ENCODE peak calls at places on chromosomes 6 and 20, in four cellular contexts. C is H1, U is SK-N-SH, G is HCT116. O is an unnamed sample.

GRCh38 chr20:1346322-1346969 is 17.5 kb upstream of the SDCBP2 start:
- DNase-seq in C (no peak), U (no peak), G (no peak), O (no peak)

GRCh38 chr6:42025066-42025789 is 25.1 kb upstream of the TAF8 start:
- DNase-seq in C (no peak), U (no peak), G (no peak), O (no peak)

GRCh38 chr6:142820336-142821016 is 124.5 kb downstream of the HIVEP2 start:
- DNase-seq in C (no peak), U (no peak), G (no peak), O (no peak)

GRCh38 chr6:72382602-72383529 is 239.0 kb upstream of the KCNQ5 start:
- DNase-seq in C (no peak), U (no peak), G (no peak), O (no peak)

GRCh38 chr6:79646006-79646405 is 14.9 kb downstream of the SH3BGRL2 start:
- DNase-seq in C (no peak), U (no peak), G (no peak), O (no peak)

GRCh38 chr6:56661298-56661697 is 18.6 kb upstream of the DST start:
- DNase-seq in C (no peak), U (no peak), G (no peak), O (no peak)

GRCh38 chr6:5529733-5530132 is 268.4 kb downstream of the FARS2 start:
- DNase-seq in C (no peak), U (no peak), G (no peak), O (no peak)

GRCh38 chr6:28446818-28447511 is 3.7 kb upstream of the ZSCAN23 start:
- DNase-seq in C (no peak), U (peak; percentile 60), G (no peak), O (no peak)

GRCh38 chr6:128518531-128519131 is 1.8 kb downstream of the PTPRK start:
- DNase-seq in C (no peak), U (no peak), G (no peak), O (no peak)

GRCh38 chr6:41939091-41939847 is 2.3 kb downstream of the CCND3 start:
- DNase-seq in C (no peak), U (no peak), G (no peak), O (no peak)

GRCh38 chr6:76817429-76817828 is 645.9 kb downstream of the HTR1B start:
- DNase-seq in C (no peak), U (no peak), G (no peak), O (no peak)

GRCh38 chr6:124234806-124235205 is 431.1 kb downstream of the NKAIN2 start:
- DNase-seq in C (no peak), U (no peak), G (no peak), O (no peak)

GRCh38 chr6:44012078-44012493 is 115.2 kb downstream of the MRPL14 start:
- DNase-seq in C (no peak), U (no peak), G (no peak), O (no peak)

GRCh38 chr6:149065658-149066556 is 251.6 kb upstream of the TAB2 start:
- DNase-seq in C (no peak), U (no peak), G (no peak), O (no peak)

GRCh38 chr6:16836186-16836981 is 75.1 kb upstream of the ATXN1 start:
- DNase-seq in C (no peak), U (no peak), G (no peak), O (no peak)

GRCh38 chr6:26270121-26270861 is 94.7 kb upstream of the BTN3A2 start:
- DNase-seq in C (no peak), U (no peak), G (no peak), O (no peak)

GRCh38 chr6:42088101-42088591 is 37.8 kb downstream of the TAF8 start:
- DNase-seq in C (no peak), U (no peak), G (no peak), O (peak; percentile 33)

GRCh38 chr6:15627829-15628228 is 35.0 kb downstream of the DTNBP1 start:
- DNase-seq in C (no peak), U (no peak), G (no peak), O (no peak)
- TF ChIP-seq JUND in C (no peak), U (no peak), G (no peak), O (no peak)

GRCh38 chr6:102986086-102986485 is 1592.6 kb downstream of the GRIK2 start:
- DNase-seq in C (no peak), U (no peak), G (no peak), O (no peak)
- TF ChIP-seq JUND in C (no peak), U (no peak), G (no peak), O (no peak)

DNA sequence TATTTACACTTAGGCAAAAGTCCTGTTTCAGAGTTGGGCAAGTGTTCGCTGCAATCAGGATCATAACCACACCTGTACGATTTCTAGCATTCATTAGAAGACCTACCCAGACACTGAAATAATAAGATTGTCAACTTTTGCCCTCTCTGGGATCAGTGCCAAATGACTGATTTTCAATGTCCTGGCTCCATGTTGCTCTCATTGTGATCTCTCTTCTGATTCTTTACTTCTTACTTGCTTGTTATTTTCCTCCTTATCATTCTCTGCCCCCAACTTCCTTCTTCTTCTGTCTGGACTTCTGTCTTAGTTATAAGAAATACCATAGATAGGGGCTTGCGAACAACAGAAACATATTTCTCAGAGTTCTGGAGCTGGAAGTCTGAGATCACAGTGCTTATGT is 94.4 kb upstream of the BMP2 start:
- DNase-seq in C (no peak), U (no peak), G (no peak), O (no peak)
- TF ChIP-seq JUND in C (no peak), U (no peak), G (no peak), O (no peak)

GRCh38 chr6:75210885-75211739 is 5.3 kb upstream of the COL12A1 start:
- DNase-seq in C (no peak), U (peak; percentile 44), G (no peak), O (no peak)
- TF ChIP-seq JUND in C (no peak), U (no peak), G (no peak), O (no peak)

GRCh38 chr20:22684763-22685443 is 100.5 kb upstream of the FOXA2 start:
- DNase-seq in C (no peak), U (no peak), G (no peak), O (no peak)
- TF ChIP-seq JUND in C (no peak), U (no peak), G (no peak), O (no peak)

GRCh38 chr20:9592419-9592818 is 78.0 kb downstream of the LAMP5 start:
- DNase-seq in C (no peak), U (no peak), G (no peak), O (no peak)

GRCh38 chr20:9590189-9590588 is 75.8 kb downstream of the LAMP5 start:
- DNase-seq in C (no peak), U (no peak), G (no peak), O (no peak)

GRCh38 chr20:9591080-9591479 is 76.7 kb downstream of the LAMP5 start:
- DNase-seq in C (no peak), U (no peak), G (no peak), O (no peak)

GRCh38 chr20:9597547-9597946 is 83.2 kb downstream of the LAMP5 start:
- DNase-seq in C (no peak), U (no peak), G (no peak), O (peak; percentile 19)

DNA sequence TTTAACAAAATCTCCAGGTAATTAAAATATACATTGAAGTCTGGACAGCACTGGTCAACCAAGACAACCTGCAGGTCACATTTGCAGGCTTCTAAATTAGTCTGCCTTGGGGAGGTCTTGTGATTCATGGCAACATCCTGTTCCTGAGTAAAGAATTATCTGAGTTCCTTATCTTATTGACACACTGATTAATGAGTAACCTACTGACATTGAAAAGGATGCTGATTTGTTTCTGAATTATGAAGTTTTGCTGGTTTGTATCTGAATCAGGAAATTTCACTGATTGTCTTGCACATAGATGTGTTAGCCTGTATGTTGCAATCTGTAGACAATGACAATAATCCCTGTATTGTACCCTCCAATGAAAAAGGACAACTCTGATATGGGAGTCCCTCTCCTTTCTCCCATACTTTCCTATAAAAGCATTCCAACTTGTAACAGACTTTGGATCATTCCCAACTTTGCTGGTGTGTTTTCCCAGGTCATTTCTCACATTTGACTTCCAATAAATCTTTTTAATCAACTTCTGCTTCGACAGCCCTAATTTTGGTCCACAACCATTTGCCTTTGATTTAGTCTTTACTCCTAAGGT is 80.0 kb downstream of the LAMP5 start:
- DNase-seq in C (no peak), U (no peak), G (no peak), O (no peak)
- TF ChIP-seq JUND in C (no peak), U (peak; percentile 45), G (no peak), O (no peak)

GRCh38 chr6:131231103-131231502 is 95.8 kb downstream of the AKAP7 start:
- DNase-seq in C (no peak), U (no peak), G (no peak), O (no peak)

GRCh38 chr6:131225959-131226358 is 90.7 kb downstream of the AKAP7 start:
- DNase-seq in C (no peak), U (no peak), G (no peak), O (no peak)

GRCh38 chr6:131226465-131226864 is 91.2 kb downstream of the AKAP7 start:
- DNase-seq in C (no peak), U (no peak), G (no peak), O (no peak)

GRCh38 chr6:131231886-131232285 is 96.6 kb downstream of the AKAP7 start:
- DNase-seq in C (no peak), U (no peak), G (no peak), O (no peak)
- TF ChIP-seq JUND in C (no peak), U (no peak), G (no peak), O (no peak)

DNA sequence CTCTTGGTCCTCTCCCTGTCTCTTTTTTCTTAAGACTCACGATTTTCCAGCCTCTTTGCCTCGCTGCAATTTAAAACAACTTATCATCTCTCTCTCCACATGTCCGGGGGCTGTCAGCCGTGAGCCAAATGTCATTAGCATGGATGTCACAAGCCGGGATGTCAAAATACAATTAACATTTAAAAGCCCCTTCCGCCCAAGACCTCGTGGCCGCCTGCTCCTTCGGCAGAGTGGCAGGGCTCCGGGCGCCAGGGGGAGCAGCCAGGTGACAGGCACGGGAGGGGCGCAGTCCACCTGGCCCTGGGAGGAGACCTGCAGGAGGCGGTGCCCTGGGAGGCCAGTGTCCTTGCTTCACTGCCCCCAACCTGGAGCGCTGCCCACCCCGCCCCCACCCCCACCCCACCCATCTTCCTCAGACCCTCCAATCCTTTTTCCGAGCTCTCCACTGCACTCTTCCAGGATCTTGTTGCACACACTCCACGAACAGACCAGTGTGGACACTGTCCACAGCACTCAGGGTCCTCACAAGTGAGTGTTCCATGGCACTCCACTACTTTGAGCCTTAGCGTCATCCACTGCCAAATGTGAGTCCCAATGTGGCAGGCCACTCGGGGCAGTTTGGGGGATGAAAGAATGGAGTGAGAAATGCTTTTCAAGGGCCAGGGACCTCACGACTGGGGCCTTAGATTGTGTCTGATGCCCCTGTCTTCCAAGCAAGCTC is 5.6 kb upstream of the GRM4 start:
- DNase-seq in C (no peak), U (peak; percentile 45), G (no peak), O (no peak)
- TF ChIP-seq JUND in C (no peak), U (no peak), G (no peak), O (no peak)

O was measured in T47D.